ENCODE peak calls at places on chromosomes 5 and 9, in four cellular contexts. V is cardiac septum, Q is occipital lobe, R is mesendoderm. L is an unnamed sample.

GRCh38 chr9:33229359-33230120 is 10.4 kb upstream of the SPINK4 start:
- DNase-seq in V (no peak), R (peak; percentile 50), Q (no peak), L (peak; percentile 88)

GRCh38 chr9:5231212-5231611 is at the start of gene INSL4:
- DNase-seq in V (no peak), Q (no peak), R (no peak), L (no peak)

GRCh38 chr5:130762031-130762430 is 403.0 kb downstream of the HINT1 start:
- DNase-seq in Q (no peak), R (no peak), V (no peak), L (no peak)

GRCh38 chr5:157729858-157730257 is 1.4 kb upstream of the THG1L start:
- DNase-seq in R (no peak), V (no peak), Q (no peak), L (no peak)

GRCh38 chr9:136087741-136088480 is 7.2 kb downstream of the NACC2 start:
- DNase-seq in R (no peak), V (no peak), Q (no peak), L (peak; percentile 60)

GRCh38 chr9:935348-935965 is 41.0 kb upstream of the DMRT3 start:
- DNase-seq in V (no peak), R (no peak), Q (no peak), L (no peak)

GRCh38 chr5:180352116-180352975 is 790 bp downstream of the GFPT2 start:
- DNase-seq in Q (no peak), V (no peak), R (peak; percentile 61), L (no peak)

GRCh38 chr5:150298701-150299451 is 3.8 kb downstream of the ARSI start:
- DNase-seq in V (no peak), R (no peak), Q (no peak), L (no peak)

GRCh38 chr9:15831384-15831783 is 278.5 kb downstream of the CCDC171 start:
- DNase-seq in V (no peak), R (no peak), Q (no peak), L (no peak)

GRCh38 chr9:20178197-20178596 is 389.4 kb upstream of the SLC24A2 start:
- DNase-seq in Q (no peak), R (peak; percentile 8), V (no peak), L (no peak)

GRCh38 chr9:108978121-108978694 is 35.1 kb downstream of the CTNNAL1 start:
- DNase-seq in V (no peak), Q (no peak), R (no peak), L (no peak)

GRCh38 chr9:128192601-128193371 is 1.4 kb upstream of the CIZ1 start:
- DNase-seq in Q (peak; percentile 65), R (peak; percentile 46), V (peak; percentile 91), L (peak; percentile 91)

GRCh38 chr9:80522465-80522864 is 950.7 kb downstream of the TLE4 start:
- DNase-seq in R (no peak), Q (no peak), V (no peak), L (no peak)

GRCh38 chr9:77215874-77216273 is 38.5 kb downstream of the VPS13A start:
- DNase-seq in Q (no peak), R (peak; percentile 19), V (no peak), L (no peak)

GRCh38 chr5:52909192-52909591 is 80.0 kb upstream of the ITGA2 start:
- DNase-seq in R (peak; percentile 45), Q (no peak), V (no peak), L (no peak)

GRCh38 chr5:8685704-8686103 is 816.8 kb downstream of the MTRR start:
- DNase-seq in V (no peak), R (peak; percentile 64), Q (no peak), L (no peak)

GRCh38 chr5:132070460-132071337 is 2.9 kb upstream of the CSF2 start:
- DNase-seq in Q (no peak), R (no peak), V (no peak), L (no peak)

GRCh38 chr9:136078025-136078424 is 17.1 kb downstream of the NACC2 start:
- DNase-seq in V (no peak), R (no peak), Q (no peak), L (no peak)

GRCh38 chr5:54969856-54970828 is 15.3 kb downstream of the ESM1 start:
- DNase-seq in Q (no peak), V (no peak), R (no peak), L (no peak)

GRCh38 chr9:136059321-136059791 is 35.7 kb downstream of the NACC2 start:
- DNase-seq in R (no peak), V (peak; percentile 59), Q (no peak), L (peak; percentile 57)

GRCh38 chr5:43145071-43145470 is 24.4 kb downstream of the ZNF131 start:
- DNase-seq in Q (no peak), R (no peak), V (no peak), L (no peak)

GRCh38 chr5:34826347-34826746 is 12.6 kb upstream of the TTC23L start:
- DNase-seq in V (no peak), R (peak; percentile 79), Q (no peak), L (no peak)

GRCh38 chr9:88044200-88044599 is 69.9 kb upstream of the CDK20 start:
- DNase-seq in R (peak; percentile 16), V (no peak), Q (no peak), L (no peak)

GRCh38 chr5:132772291-132773070 is 4.6 kb downstream of the SEPTIN8 start:
- DNase-seq in R (no peak), Q (no peak), V (peak; percentile 35), L (no peak)

GRCh38 chr5:143641549-143641955 is 170.4 kb upstream of the HMHB1 start:
- DNase-seq in R (no peak), Q (no peak), V (no peak), L (no peak)

GRCh38 chr5:57002959-57003485 is 51.1 kb upstream of the MIER3 start:
- DNase-seq in R (peak; percentile 59), V (no peak), Q (no peak), L (no peak)

GRCh38 chr9:85248514-85249312 is 493.0 kb downstream of the AGTPBP1 start:
- DNase-seq in R (peak; percentile 89), Q (no peak), V (no peak), L (no peak)

GRCh38 chr5:109529520-109529919 is 119.7 kb upstream of the PJA2 start:
- DNase-seq in Q (no peak), R (no peak), V (no peak), L (no peak)

GRCh38 chr5:180795771-180796313 is 6.8 kb downstream of the MGAT1 start:
- DNase-seq in V (no peak), Q (no peak), R (no peak), L (no peak)

GRCh38 chr9:3662671-3663070 is 136.9 kb upstream of the RFX3 start:
- DNase-seq in Q (no peak), R (no peak), V (no peak), L (no peak)

GRCh38 chr5:171207256-171207866 is 101.7 kb upstream of the TLX3 start:
- DNase-seq in Q (no peak), V (no peak), R (peak; percentile 74), L (no peak)

GRCh38 chr9:90285946-90286345 is 356.7 kb downstream of the DIRAS2 start:
- DNase-seq in V (no peak), Q (no peak), R (no peak), L (no peak)

GRCh38 chr9:87604886-87605588 is 107.4 kb downstream of the DAPK1 start:
- DNase-seq in V (no peak), R (no peak), Q (no peak), L (no peak)

GRCh38 chr5:139354186-139354585 is 12.5 kb downstream of the PAIP2 start:
- DNase-seq in V (no peak), Q (no peak), R (no peak), L (no peak)

GRCh38 chr5:56496581-56497063 is 263.5 kb upstream of the ANKRD55 start:
- DNase-seq in R (no peak), Q (no peak), V (no peak), L (no peak)

GRCh38 chr9:111076519-111076918 is 38.2 kb upstream of the LPAR1 start:
- DNase-seq in R (no peak), V (no peak), Q (no peak), L (no peak)

GRCh38 chr9:135799261-135799660 is 97.3 kb downstream of the KCNT1 start:
- DNase-seq in Q (no peak), V (no peak), R (no peak), L (no peak)

GRCh38 chr5:8842906-8843590 is 702.8 kb downstream of the SEMA5A start:
- DNase-seq in V (no peak), R (peak; percentile 18), Q (peak; percentile 29), L (no peak)